ENCODE peak calls at places on chromosomes 1 and 21, in four cellular contexts. O is fibroblast of lung, L is GM23248, J is IMR-90. V is an unnamed sample.

GRCh38 chr1:25425098-25426085 is 4.8 kb upstream of the RHCE start:
- DNase-seq in O (no peak), L (peak; percentile 77), J (peak; percentile 33), V (no peak)

GRCh38 chr1:15430787-15431570 is 7.3 kb upstream of the CTRC start:
- DNase-seq in O (peak; percentile 47), L (peak; percentile 46), J (peak; percentile 36), V (peak; percentile 27)

GRCh38 chr1:34433099-34433498 is 256.4 kb downstream of the C1orf94 start:
- DNase-seq in O (no peak), L (no peak), J (no peak), V (no peak)

GRCh38 chr1:2980073-2980791 is 41.0 kb upstream of the ACTRT2 start:
- DNase-seq in O (no peak), L (no peak), J (no peak), V (no peak)

GRCh38 chr1:82775402-82776000 is 974.8 kb downstream of the ADGRL2 start:
- DNase-seq in O (peak; percentile 24), L (peak; percentile 66), J (no peak), V (peak; percentile 91)

GRCh38 chr1:15128520-15129313 is 24.8 kb upstream of the TMEM51 start:
- DNase-seq in O (peak; percentile 65), L (peak; percentile 69), J (peak; percentile 65), V (peak; percentile 39)

GRCh38 chr1:205344010-205344808 is 12.5 kb downstream of the KLHDC8A start:
- DNase-seq in O (no peak), L (peak; percentile 49), J (no peak), V (no peak)

GRCh38 chr1:57423135-57424131 is at the start of gene DAB1:
- DNase-seq in O (peak; percentile 18), L (peak; percentile 43), J (peak; percentile 11), V (peak; percentile 46)

GRCh38 chr1:92483442-92484170 is 3.1 kb downstream of the GFI1 start:
- DNase-seq in O (no peak), L (peak; percentile 13), J (no peak), V (no peak)

GRCh38 chr1:159000627-159001026 is 9.1 kb upstream of the IFI16 start:
- DNase-seq in O (peak; percentile 97), L (peak; percentile 95), J (peak; percentile 94), V (peak; percentile 59)

GRCh38 chr1:54716299-54717047 is 812 bp downstream of the TTC4 start:
- DNase-seq in O (peak; percentile 49), L (peak; percentile 84), J (peak; percentile 81), V (no peak)

GRCh38 chr1:114286179-114286578 is 132.5 kb upstream of the SYT6 start:
- DNase-seq in O (peak; percentile 39), L (peak; percentile 39), J (peak; percentile 31), V (no peak)

GRCh38 chr1:11697188-11697892 is 5.8 kb downstream of the DRAXIN start:
- DNase-seq in O (no peak), L (no peak), J (no peak), V (no peak)

GRCh38 chr1:31476891-31477846 is 64.2 kb downstream of the SERINC2 start:
- DNase-seq in O (no peak), L (peak; percentile 8), J (no peak), V (no peak)

GRCh38 chr1:85240659-85241058 is 18.8 kb downstream of the C1orf52 start:
- DNase-seq in O (no peak), L (no peak), J (no peak), V (no peak)

GRCh38 chr21:45892156-45892919 is 89.2 kb upstream of the COL6A1 start:
- DNase-seq in O (no peak), L (no peak), J (no peak), V (no peak)

GRCh38 chr1:189269011-189269410 is 1208.7 kb downstream of the BRINP3 start:
- DNase-seq in O (peak; percentile 44), L (no peak), J (peak; percentile 24), V (peak; percentile 28)

GRCh38 chr1:29488794-29489309 is 252.5 kb downstream of the PTPRU start:
- DNase-seq in O (no peak), L (no peak), J (no peak), V (no peak)

GRCh38 chr21:34795152-34796141 is 126.7 kb downstream of the CLIC6 start:
- DNase-seq in O (peak; percentile 77), L (peak; percentile 91), J (peak; percentile 77), V (no peak)

GRCh38 chr1:222886194-222887126 is 71.6 kb downstream of the DISP1 start:
- DNase-seq in O (peak; percentile 31), L (no peak), J (peak; percentile 25), V (no peak)

GRCh38 chr1:212566522-212567479 is 41.8 kb upstream of the ATF3 start:
- DNase-seq in O (peak; percentile 93), L (peak; percentile 88), J (peak; percentile 90), V (no peak)

GRCh38 chr1:59690531-59690930 is 124.2 kb upstream of the HOOK1 start:
- DNase-seq in O (no peak), L (no peak), J (no peak), V (no peak)

GRCh38 chr1:205843031-205843859 is 6.7 kb downstream of the PM20D1 start:
- DNase-seq in O (no peak), L (no peak), J (no peak), V (no peak)

GRCh38 chr1:20787775-20788488 is 825 bp upstream of the HP1BP3 start:
- DNase-seq in O (peak; percentile 69), L (peak; percentile 88), J (peak; percentile 70), V (no peak)

GRCh38 chr1:32208891-32209309 is at the start of gene DCDC2B:
- DNase-seq in O (peak; percentile 55), L (peak; percentile 29), J (peak; percentile 37), V (no peak)

GRCh38 chr1:8266436-8267165 is 51.3 kb upstream of the SLC45A1 start:
- DNase-seq in O (no peak), L (no peak), J (no peak), V (peak; percentile 40)

GRCh38 chr1:111647738-111648137 is 28.1 kb downstream of the RAP1A start:
- DNase-seq in O (no peak), L (no peak), J (no peak), V (no peak)

DNA sequence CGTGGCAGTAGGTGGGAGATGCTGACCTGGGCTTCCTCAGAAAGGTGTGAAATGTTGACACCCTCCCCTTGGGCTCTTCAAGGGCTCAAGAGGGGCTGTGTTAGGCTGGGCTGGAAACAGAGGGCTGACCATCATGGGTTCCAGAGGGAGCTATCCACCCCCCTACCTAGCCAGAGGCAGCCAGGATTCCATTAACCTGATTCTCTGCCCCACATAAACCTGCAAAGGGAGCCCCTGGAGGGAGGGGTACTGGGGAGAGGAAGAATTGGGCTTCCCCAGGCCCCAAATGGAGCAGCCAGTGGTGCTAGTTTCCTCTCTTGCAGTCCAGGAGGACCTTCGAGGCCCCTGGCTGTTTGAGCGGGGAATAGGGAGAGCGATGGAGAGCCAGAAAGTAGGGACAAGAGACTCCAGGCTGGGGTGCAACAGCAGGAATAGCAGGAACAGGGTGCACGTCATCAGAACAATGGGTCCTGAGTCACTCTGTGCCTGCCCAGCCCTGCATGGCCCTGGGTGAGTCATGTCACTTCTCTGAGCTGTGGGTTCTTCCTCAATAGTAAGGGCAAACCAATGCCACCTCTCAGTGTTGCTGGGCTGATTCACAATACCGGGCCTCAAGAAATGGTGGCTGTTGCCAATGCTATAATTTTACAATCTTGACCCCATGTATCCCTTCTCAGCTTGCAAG is 121.2 kb downstream of the EPHB2 start:
- DNase-seq in O (peak; percentile 88), L (peak; percentile 98), J (peak; percentile 93), V (no peak)
- H3K4me3 ChIP-seq in O (no peak overlapping the region), L (no peak overlapping the region), J (no peak overlapping the region), V (no peak overlapping the region)

GRCh38 chr1:113242481-113242880 is 147.8 kb upstream of the MAGI3 start:
- DNase-seq in O (no peak), L (no peak), J (no peak), V (no peak)
- H3K27me3 ChIP-seq in O (peaks cover 3% of the 10 kb centered on the region), L (peaks cover 10% of the 10 kb centered on the region), J (peaks cover 15% of the 10 kb centered on the region), V (no peaks in the 10 kb centered on the region)

DNA sequence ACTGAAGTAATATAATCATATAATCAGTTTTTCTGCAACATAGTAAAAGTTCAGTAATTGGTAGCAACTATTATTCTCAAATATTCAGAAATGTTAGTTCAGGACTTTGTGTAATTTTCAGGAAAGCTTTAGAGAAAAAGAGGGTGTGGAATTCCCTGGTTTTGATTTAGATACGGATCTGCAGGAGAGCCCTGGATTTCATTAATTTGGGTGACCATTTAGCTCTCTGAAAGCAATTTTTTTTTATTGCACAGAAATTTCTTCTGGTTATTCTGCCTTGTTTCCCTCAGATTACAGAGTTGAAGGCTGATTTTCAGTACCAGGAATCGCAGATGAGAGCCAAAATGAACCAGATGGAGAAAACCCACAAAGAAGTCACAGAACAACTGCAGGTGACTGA is 13.8 kb upstream of the STX12 start:
- DNase-seq in O (no peak), L (no peak), J (no peak), V (no peak)
- H3K9ac ChIP-seq in O (no peak overlapping the region), L (no peak overlapping the region), J (no peak overlapping the region), V (no peak overlapping the region)

GRCh38 chr1:199264283-199264682 is 625.4 kb downstream of the PTPRC start:
- DNase-seq in O (no peak), L (no peak), J (no peak), V (no peak)

GRCh38 chr1:199269241-199269640 is 630.4 kb downstream of the PTPRC start:
- DNase-seq in O (no peak), L (no peak), J (peak; percentile 20), V (no peak)

GRCh38 chr1:199264911-199265310 is 626.1 kb downstream of the PTPRC start:
- DNase-seq in O (no peak), L (no peak), J (no peak), V (no peak)

GRCh38 chr1:199265319-199265718 is 626.5 kb downstream of the PTPRC start:
- DNase-seq in O (no peak), L (peak; percentile 18), J (no peak), V (no peak)
- H3K4me3 ChIP-seq in O (no peak overlapping the region), L (no peak overlapping the region), J (no peak overlapping the region), V (no peak overlapping the region)

DNA sequence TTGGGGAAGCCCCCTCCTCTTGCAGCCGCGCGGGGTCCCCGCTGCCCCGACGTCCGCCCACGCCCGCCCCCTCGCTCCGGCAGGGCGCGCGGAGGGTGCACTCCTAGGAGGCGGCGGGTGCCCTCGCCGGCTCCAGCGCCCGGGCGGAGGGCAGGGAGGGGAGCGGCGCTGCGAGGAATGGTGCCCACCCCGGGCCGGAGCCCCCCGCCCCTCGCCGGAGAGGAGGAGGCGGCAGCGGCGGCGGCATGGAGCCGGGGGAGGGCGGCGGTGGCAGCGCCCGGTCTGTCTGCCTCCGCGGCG is 451 bp downstream of the FAM78B start:
- DNase-seq in O (no peak), L (no peak), J (no peak), V (no peak)
- H3K27me3 ChIP-seq in O (peaks cover 9% of the 10 kb centered on the region), L (peaks cover 35% of the 10 kb centered on the region), J (peaks cover 13% of the 10 kb centered on the region), V (peaks cover 67% of the 10 kb centered on the region)